ENCODE peak calls at places on chromosomes 6 and 20, in five cellular contexts. P is IMR-90, V is fibroblast of lung, A is kidney, I is neuronal stem cell. O is an unnamed sample. For H3K4me1, the result is how much of the 10 kb centered on the place peaks cover.

GRCh38 chr20:40276291-40276690 is 412.7 kb downstream of the MAFB start:
- DNase-seq in V (no peak), I (no peak), P (no peak), A (no peak), O (no peak)

GRCh38 chr6:134063966-134064445 is 11.6 kb upstream of the SLC2A12 start:
- DNase-seq in P (peak), A (no peak), V (peak), I (peak), O (peak)

GRCh38 chr6:56652994-56653393 is 10.3 kb upstream of the DST start:
- DNase-seq in I (no peak), A (no peak), V (peak), P (peak), O (peak)

GRCh38 chr20:17910828-17911294 is 57.7 kb downstream of the SNX5 start:
- DNase-seq in V (peak), P (peak), I (no peak), A (no peak), O (peak)

GRCh38 chr6:57313711-57314471 is 3.5 kb upstream of the PRIM2 start:
- DNase-seq in P (peak), V (peak), A (no peak), I (no peak), O (peak)

GRCh38 chr6:26342106-26342999 is 22.6 kb upstream of the BTN3A2 start:
- DNase-seq in P (peak), V (peak), A (no peak), I (no peak), O (peak)

GRCh38 chr20:14711681-14712080 is 374.3 kb upstream of the FLRT3 start:
- DNase-seq in V (peak), A (no peak), I (no peak), P (no peak), O (peak)

GRCh38 chr6:117477988-117478852 is 4.3 kb upstream of the DCBLD1 start:
- DNase-seq in P (no peak), V (no peak), A (no peak), I (no peak), O (no peak)

GRCh38 chr6:11263185-11263817 is 30.8 kb upstream of the NEDD9 start:
- DNase-seq in P (peak), A (peak), V (peak), I (no peak), O (peak)

GRCh38 chr6:1885576-1886003 is 275.9 kb downstream of the FOXC1 start:
- DNase-seq in P (no peak), V (peak), I (no peak), A (no peak), O (no peak)

GRCh38 chr6:36129889-36130671 is at the start of gene MAPK13:
- DNase-seq in I (no peak), V (peak), A (no peak), P (peak), O (peak)
- H3K4me3 ChIP-seq in I (no peak), V (no peak), A (peak), P (peak), O (peak)

DNA sequence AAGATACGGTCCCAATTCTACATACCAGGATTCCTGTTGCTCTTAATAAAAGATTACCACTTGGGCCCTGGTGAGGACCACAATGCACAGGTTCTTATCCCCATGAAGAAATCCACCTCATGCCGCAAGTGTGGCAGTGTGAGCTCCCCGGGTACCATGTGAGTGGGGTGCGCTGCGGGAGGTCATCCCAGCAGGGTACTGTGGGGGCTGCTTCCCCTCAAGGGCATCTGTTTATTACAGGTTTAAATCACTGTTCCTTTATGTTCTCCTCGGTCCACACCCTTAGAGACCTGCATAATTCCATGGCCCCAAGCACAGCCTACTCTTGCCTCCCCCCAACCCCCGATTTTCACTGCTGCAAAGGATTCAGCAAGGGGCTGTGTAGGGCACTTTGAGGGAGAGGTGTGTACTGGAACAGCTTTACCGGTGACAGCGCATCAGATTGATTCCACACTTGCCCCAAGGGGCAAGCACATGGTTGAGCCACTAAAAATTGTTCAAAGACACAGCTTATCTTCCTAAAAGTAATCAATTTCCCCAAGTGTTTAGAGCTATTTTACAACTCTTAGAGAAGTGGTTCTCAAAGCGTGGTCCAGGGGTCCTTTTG is 6.2 kb downstream of the DIDO1 start:
- DNase-seq in P (no peak), I (no peak), A (no peak), V (no peak), O (no peak)
- H3K4me1 ChIP-seq in P (under half), I (half or more), A (half or more), V (under half), O (half or more)

GRCh38 chr6:30154709-30155521 is 6.1 kb downstream of the TRIM10 start:
- DNase-seq in P (peak), I (no peak), A (no peak), V (peak), O (peak)
- H3K9ac ChIP-seq in P (no peak), I (no peak), A (peak), V (no peak), O (no peak)

DNA sequence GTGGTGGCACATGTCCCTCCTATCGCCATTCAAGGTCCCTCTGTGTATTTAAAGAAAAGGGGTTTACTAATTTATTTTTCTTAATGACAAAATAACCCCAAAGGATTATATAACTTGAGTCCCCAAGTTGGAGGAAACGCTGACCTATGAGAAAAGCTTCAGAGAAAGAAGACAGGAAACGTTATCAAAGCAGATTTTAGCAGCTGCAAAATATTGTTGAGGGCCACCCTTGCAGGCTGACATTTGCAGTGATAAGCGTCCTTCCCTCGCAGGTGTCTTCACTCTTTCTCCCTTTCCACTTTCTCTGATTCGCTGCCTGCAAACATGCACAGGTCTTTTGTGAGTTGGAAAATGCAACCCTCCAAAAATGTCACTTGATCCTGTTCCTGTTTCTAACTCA is 103.2 kb upstream of the RIPOR2 start:
- DNase-seq in V (no peak), A (no peak), I (no peak), P (no peak), O (no peak)
- H3K4me3 ChIP-seq in V (no peak), A (no peak), I (no peak), P (no peak), O (no peak)

DNA sequence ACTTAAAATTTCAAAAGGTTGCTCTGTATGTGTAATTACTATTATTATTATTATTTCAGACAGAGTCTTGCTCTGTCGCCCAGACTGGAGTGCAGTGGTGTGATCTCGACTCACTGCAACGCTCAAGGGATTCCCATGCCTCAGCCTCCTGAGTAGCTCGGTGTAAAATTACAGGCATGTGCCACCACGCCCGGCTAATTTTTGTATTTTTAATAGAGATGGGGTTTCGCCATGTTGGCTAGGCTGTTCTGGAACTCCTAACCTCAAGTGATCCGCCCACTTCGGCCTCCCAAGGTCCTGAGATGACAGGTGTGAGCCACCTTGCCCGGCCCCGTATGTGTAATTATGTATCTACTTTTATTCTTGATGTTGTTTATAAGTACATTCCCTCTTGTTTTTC is 65.3 kb upstream of the ZNF217 start:
- DNase-seq in I (no peak), V (no peak), P (no peak), A (no peak), O (no peak)
- H3K4me1 ChIP-seq in I (under half), V (under half), P (under half), A (under half), O (half or more)

O was measured in adipocyte.